ENCODE peak calls at places on chromosomes 7 and 10, in six cellular contexts. R is pancreas; A is suprapubic skin; P is Caco-2; E is CD8-positive, alpha-beta T cell; T is PC-9. O is an unnamed sample. For H3K4me1, the result is how much of the 10 kb centered on the place peaks cover.

GRCh38 chr7:50293509-50294179 is 10.9 kb upstream of the IKZF1 start:
- DNase-seq in T (no peak), E (no peak), P (no peak), A (no peak), R (no peak), O (no peak)

GRCh38 chr7:94391716-94392390 is 2.8 kb upstream of the COL1A2 start:
- DNase-seq in R (no peak), E (no peak), T (no peak), P (no peak), A (no peak), O (no peak)

GRCh38 chr10:97278491-97278989 is 13.9 kb downstream of the ARHGAP19 start:
- DNase-seq in P (peak), A (no peak), T (peak), R (no peak), E (no peak), O (no peak)

GRCh38 chr10:77274046-77274795 is 363.4 kb downstream of the KCNMA1 start:
- DNase-seq in P (peak), E (no peak), R (no peak), T (peak), A (no peak), O (peak)

GRCh38 chr7:120873367-120873766 is 15.4 kb upstream of the TSPAN12 start:
- DNase-seq in P (no peak), E (no peak), R (no peak), T (no peak), A (no peak), O (no peak)

GRCh38 chr7:39504963-39505362 is 61.2 kb upstream of the YAE1 start:
- DNase-seq in A (no peak), T (peak), P (no peak), R (no peak), E (no peak), O (peak)

GRCh38 chr7:148379693-148380092 is 210.9 kb upstream of the C7orf33 start:
- DNase-seq in E (no peak), R (no peak), P (no peak), A (no peak), T (no peak), O (no peak)

GRCh38 chr10:14684363-14684762 is 90.3 kb downstream of the FAM107B start:
- DNase-seq in A (no peak), T (no peak), R (no peak), E (no peak), P (no peak), O (no peak)

GRCh38 chr10:122494833-122495232 is 33.5 kb downstream of the HTRA1 start:
- DNase-seq in E (no peak), A (no peak), R (peak), T (peak), P (no peak), O (peak)

GRCh38 chr10:48745662-48746245 is 61.1 kb downstream of the WDFY4 start:
- DNase-seq in E (no peak), R (no peak), A (no peak), T (no peak), P (peak), O (no peak)

GRCh38 chr7:105298439-105298894 is 90.3 kb downstream of the SRPK2 start:
- DNase-seq in T (no peak), P (no peak), A (no peak), E (no peak), R (no peak), O (no peak)

GRCh38 chr10:22550732-22551131 is 163.6 kb downstream of the PIP4K2A start:
- DNase-seq in E (peak), P (peak), R (peak), A (no peak), T (no peak), O (no peak)

GRCh38 chr7:41886257-41886905 is 183.5 kb upstream of the INHBA start:
- DNase-seq in T (no peak), P (no peak), A (no peak), R (no peak), E (no peak), O (peak)

GRCh38 chr7:11557627-11558026 is 274.4 kb downstream of the THSD7A start:
- DNase-seq in A (no peak), R (no peak), P (peak), T (no peak), E (no peak), O (no peak)

GRCh38 chr10:60006046-60006445 is 99.7 kb upstream of the CCDC6 start:
- DNase-seq in A (no peak), E (no peak), R (no peak), T (peak), P (no peak), O (no peak)

GRCh38 chr7:150941351-150941982 is 36.7 kb downstream of the KCNH2 start:
- DNase-seq in E (no peak), A (peak), R (peak), T (no peak), P (no peak), O (peak)

GRCh38 chr10:22475857-22476600 is 130.7 kb downstream of the SPAG6 start:
- DNase-seq in T (no peak), E (no peak), A (no peak), R (peak), P (no peak), O (no peak)

GRCh38 chr7:109126404-109127050 is 556.9 kb downstream of the DNAJB9 start:
- DNase-seq in P (no peak), A (no peak), T (no peak), E (no peak), R (no peak), O (no peak)

GRCh38 chr10:99619090-99619800 is 994 bp downstream of the SLC25A28 start:
- DNase-seq in R (no peak), E (no peak), T (no peak), A (no peak), P (no peak), O (peak)

GRCh38 chr10:58942724-58943123 is 233.7 kb upstream of the PHYHIPL start:
- DNase-seq in A (no peak), P (no peak), T (no peak), R (no peak), E (no peak), O (no peak)

DNA sequence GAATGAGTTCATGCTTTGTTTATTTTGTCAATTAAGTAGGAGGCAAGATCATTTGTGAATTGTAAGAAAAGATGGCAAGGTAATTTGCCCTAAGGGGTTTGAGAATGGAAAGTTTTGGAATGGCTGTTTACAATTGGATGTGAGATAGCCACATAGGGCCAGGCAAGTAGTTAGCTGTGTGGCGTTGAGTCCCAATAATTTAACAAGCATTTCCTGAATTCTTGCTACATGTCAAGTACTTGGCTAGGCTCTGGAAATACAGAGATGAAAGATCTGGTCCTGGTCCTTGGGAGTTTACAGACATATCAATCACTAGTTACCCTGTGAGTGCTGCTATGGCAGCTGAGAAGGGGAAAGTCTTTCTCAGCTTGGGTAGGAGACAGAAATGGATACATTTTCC is 401.6 kb downstream of the SUGCT start:
- DNase-seq in P (no peak), E (no peak), R (no peak), T (no peak), A (no peak), O (no peak)
- H3K4me1 ChIP-seq in P (under half), E (under half), R (under half), T (under half), A (under half), O (under half)

DNA sequence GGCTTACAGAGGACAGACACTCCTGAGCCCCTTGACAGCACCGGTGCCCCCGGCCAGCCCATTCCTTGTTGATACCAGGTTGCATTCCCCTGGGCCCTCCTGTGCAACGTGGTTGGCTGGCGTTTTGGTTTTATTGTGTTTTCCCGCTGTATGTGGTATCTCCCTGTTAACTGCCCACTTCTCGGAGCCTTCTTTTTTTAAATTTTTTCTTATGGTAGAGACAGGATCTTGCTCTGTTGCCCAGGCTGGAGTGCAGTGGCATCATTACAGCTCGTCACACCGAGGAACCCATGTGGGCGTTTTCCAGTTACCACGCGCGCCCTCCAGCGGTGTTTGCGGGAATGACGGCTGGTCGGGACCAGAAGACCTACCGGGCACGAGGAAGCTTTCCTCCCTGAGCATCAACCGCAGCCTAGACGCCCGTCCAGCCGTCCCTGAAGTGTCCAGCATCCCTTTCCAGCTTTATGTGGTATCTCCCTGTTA is 16.9 kb upstream of the ZFAND2A start:
- DNase-seq in T (peak), A (no peak), R (peak), E (peak), P (peak), O (peak)
- TF ChIP-seq CTCF in T (peak), A (peak), R (peak), E (peak), P (no peak), O (peak)

GRCh38 chr10:28560617-28561016 is 27.7 kb downstream of the WAC start:
- DNase-seq in R (no peak), P (no peak), T (no peak), A (no peak), E (no peak), O (peak)
- H3K4me1 ChIP-seq in R (under half), P (under half), T (under half), A (under half), E (half or more), O (under half)

DNA sequence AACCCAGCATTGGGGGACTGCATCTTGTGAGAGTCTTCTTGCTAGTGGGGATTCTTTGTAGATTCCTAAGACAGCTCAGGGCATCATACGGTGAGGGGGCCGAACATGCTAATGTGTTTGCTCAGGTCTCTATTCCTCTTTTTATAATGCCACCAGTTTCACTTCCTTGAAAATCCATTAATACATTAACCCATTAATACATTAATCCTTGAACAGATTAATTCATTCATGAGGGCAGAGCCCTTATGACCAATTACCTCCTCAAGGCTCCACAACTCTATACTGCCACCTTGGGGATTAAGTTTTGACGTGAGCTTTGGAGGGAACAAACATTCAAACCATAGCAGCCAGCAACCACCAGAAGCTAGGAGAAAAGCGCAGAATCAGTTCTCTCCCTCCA is 67.2 kb upstream of the POT1 start:
- DNase-seq in P (peak), A (no peak), T (no peak), E (no peak), R (no peak), O (no peak)
- TF ChIP-seq CTCF in P (no peak), A (no peak), T (no peak), E (no peak), R (no peak), O (no peak)

DNA sequence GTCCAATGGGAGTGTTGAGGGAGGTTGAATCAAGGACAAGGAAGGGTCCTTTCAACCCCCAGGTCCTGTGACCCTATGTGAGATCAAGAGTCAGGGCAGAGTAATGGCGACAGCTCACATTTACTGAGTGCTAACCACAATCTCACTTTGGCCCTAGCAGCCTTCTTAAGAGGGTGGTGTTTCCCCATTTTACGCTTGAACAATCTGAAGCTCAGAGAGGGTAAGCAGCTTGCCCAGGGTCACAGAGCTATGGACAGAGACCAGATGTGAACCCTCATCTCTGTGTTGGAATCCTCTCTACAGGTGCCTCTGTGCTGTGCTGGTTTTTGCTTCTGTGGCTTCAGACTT is 102.0 kb downstream of the GRK5 start:
- DNase-seq in A (no peak), R (no peak), T (no peak), E (no peak), P (no peak), O (no peak)
- H3K4me1 ChIP-seq in A (under half), R (under half), T (under half), E (under half), P (under half), O (under half)